ENCODE peak calls at places on chromosomes 11 and 22, in six cellular contexts. G is uterus, W is neural progenitor cell, L is cardiac muscle cell, F is progenitor cell of endocrine pancreas, N is endothelial cell. T is an unnamed sample.

GRCh38 chr11:14622241-14622954 is 21.2 kb upstream of the PDE3B start:
- DNase-seq in G (no peak), W (no peak), L (no peak), F (no peak), N (no peak), T (no peak)

GRCh38 chr11:19673924-19674390 is 38.7 kb upstream of the NAV2 start:
- DNase-seq in G (peak), W (peak), L (peak), F (no peak), N (no peak), T (no peak)

GRCh38 chr11:124879999-124880611 is 14.9 kb downstream of the ROBO3 start:
- DNase-seq in G (no peak), W (no peak), L (no peak), F (no peak), N (no peak), T (peak)

GRCh38 chr22:29997516-29997915 is 82.7 kb upstream of the HORMAD2 start:
- DNase-seq in G (no peak), W (no peak), L (no peak), F (no peak), N (no peak), T (no peak)

GRCh38 chr22:50221410-50222300 is 20.8 kb downstream of the SELENOO start:
- DNase-seq in G (no peak), W (no peak), L (no peak), F (no peak), N (no peak), T (no peak)

GRCh38 chr11:36328956-36329673 is 33.0 kb downstream of the PRR5L start:
- DNase-seq in G (no peak), W (no peak), L (no peak), F (no peak), N (no peak), T (no peak)

GRCh38 chr11:14094481-14095037 is 132.0 kb downstream of the SPON1 start:
- DNase-seq in G (no peak), W (no peak), L (no peak), F (no peak), N (no peak), T (no peak)

GRCh38 chr11:7540830-7541555 is 27.2 kb downstream of the PPFIBP2 start:
- DNase-seq in G (no peak), W (no peak), L (no peak), F (no peak), N (no peak), T (no peak)

GRCh38 chr22:31272522-31273446 is 19.5 kb downstream of the PIK3IP1 start:
- DNase-seq in G (peak), W (peak), L (peak), F (peak), N (peak), T (no peak)

GRCh38 chr11:64546600-64546999 is 44.4 kb upstream of the SLC22A12 start:
- DNase-seq in G (no peak), W (no peak), L (no peak), F (no peak), N (no peak), T (no peak)

GRCh38 chr11:102464037-102464436 is 11.5 kb upstream of the TMEM123 start:
- DNase-seq in G (no peak), W (no peak), L (no peak), F (no peak), N (no peak), T (no peak)

GRCh38 chr11:57311109-57311936 is 13.4 kb downstream of the TNKS1BP1 start:
- DNase-seq in G (peak), W (peak), L (peak), F (peak), N (peak), T (peak)

GRCh38 chr22:31290494-31291402 is 1.5 kb downstream of the PIK3IP1 start:
- DNase-seq in G (peak), W (peak), L (peak), F (peak), N (peak), T (peak)

GRCh38 chr22:46072981-46073682 is 77.2 kb upstream of the PPARA start:
- DNase-seq in G (peak), W (no peak), L (no peak), F (no peak), N (no peak), T (no peak)

GRCh38 chr11:74671520-74672196 is 59.6 kb downstream of the CHRDL2 start:
- DNase-seq in G (no peak), W (no peak), L (no peak), F (no peak), N (no peak), T (no peak)

GRCh38 chr11:66317322-66317765 is 500 bp upstream of the CD248 start:
- DNase-seq in G (peak), W (no peak), L (peak), F (no peak), N (no peak), T (no peak)

GRCh38 chr11:113667801-113668200 is 38.3 kb downstream of the TMPRSS5 start:
- DNase-seq in G (no peak), W (no peak), L (no peak), F (no peak), N (no peak), T (no peak)

GRCh38 chr11:70772950-70773349 is 374.6 kb downstream of the CTTN start:
- DNase-seq in G (no peak), W (peak), L (peak), F (no peak), N (no peak), T (no peak)

GRCh38 chr11:130051077-130051476 is 18.6 kb upstream of the APLP2 start:
- DNase-seq in G (no peak), W (no peak), L (no peak), F (no peak), N (no peak), T (no peak)

GRCh38 chr11:75447415-75447814 is 14.4 kb upstream of the KLHL35 start:
- DNase-seq in G (no peak), W (no peak), L (no peak), F (no peak), N (no peak), T (no peak)

GRCh38 chr11:44248109-44248508 is 61.8 kb downstream of the ALX4 start:
- DNase-seq in G (no peak), W (no peak), L (no peak), F (no peak), N (no peak), T (no peak)

GRCh38 chr22:39623603-39624500 is 53.3 kb downstream of the CACNA1I start:
- DNase-seq in G (no peak), W (peak), L (no peak), F (no peak), N (no peak), T (no peak)
- TF ChIP-seq CTCF in G (no peak), W (no peak), L (no peak), F (no peak), N (no peak), T (no peak)

GRCh38 chr11:73566422-73566821 is 31.5 kb downstream of the FAM168A start:
- DNase-seq in G (no peak), W (no peak), L (no peak), F (no peak), N (no peak), T (no peak)

GRCh38 chr11:73565804-73566203 is 32.1 kb downstream of the FAM168A start:
- DNase-seq in G (no peak), W (no peak), L (no peak), F (no peak), N (no peak), T (no peak)

GRCh38 chr11:73566977-73567755 is 30.7 kb downstream of the FAM168A start:
- DNase-seq in G (no peak), W (no peak), L (no peak), F (no peak), N (no peak), T (no peak)

GRCh38 chr11:73564903-73565302 is 33.0 kb downstream of the FAM168A start:
- DNase-seq in G (no peak), W (no peak), L (no peak), F (no peak), N (no peak), T (no peak)

GRCh38 chr11:73563539-73564200 is 34.2 kb downstream of the FAM168A start:
- DNase-seq in G (no peak), W (no peak), L (no peak), F (no peak), N (no peak), T (no peak)
- TF ChIP-seq CTCF in G (no peak), W (no peak), L (no peak), F (no peak), N (no peak), T (no peak)

GRCh38 chr22:19772673-19773469 is 12.3 kb downstream of the TBX1 start:
- DNase-seq in G (no peak), W (no peak), L (no peak), F (no peak), N (peak), T (no peak)
- TF ChIP-seq CTCF in G (no peak), W (no peak), L (no peak), F (no peak), N (no peak), T (no peak)

DNA sequence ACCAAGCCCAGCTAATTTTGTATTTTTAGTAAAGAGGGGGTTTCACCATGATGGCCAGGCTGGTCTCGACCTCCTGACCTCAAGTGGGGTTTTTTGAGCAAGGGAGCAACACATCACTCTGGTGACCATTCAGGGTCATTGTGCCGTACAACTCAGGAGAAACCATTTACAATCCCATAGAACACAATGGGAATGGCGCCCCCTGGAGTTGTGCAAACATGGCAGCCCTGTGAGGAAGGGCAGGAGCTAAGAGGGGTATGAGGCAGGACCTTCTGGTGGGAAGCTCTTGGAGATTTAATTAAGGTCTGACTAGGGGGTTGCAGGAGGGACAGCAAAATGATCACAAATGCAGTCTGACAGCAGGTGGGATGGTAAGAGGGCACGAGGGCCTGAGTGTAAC is 9.2 kb upstream of the CSF2RB start:
- DNase-seq in G (no peak), W (no peak), L (no peak), F (no peak), N (no peak), T (no peak)
- TF ChIP-seq CTCF in G (no peak), W (peak), L (peak), F (peak), N (no peak), T (no peak)

GRCh38 chr11:1389932-1390587 is at the start of gene BRSK2:
- DNase-seq in G (no peak), W (no peak), L (no peak), F (no peak), N (no peak), T (no peak)

GRCh38 chr11:1390603-1391164 is 950 bp downstream of the BRSK2 start:
- DNase-seq in G (no peak), W (peak), L (peak), F (peak), N (peak), T (no peak)

GRCh38 chr11:1387961-1388762 is 1.6 kb upstream of the BRSK2 start:
- DNase-seq in G (no peak), W (peak), L (peak), F (no peak), N (no peak), T (no peak)

GRCh38 chr11:1388763-1389102 is 1.0 kb upstream of the BRSK2 start:
- DNase-seq in G (no peak), W (peak), L (peak), F (no peak), N (no peak), T (no peak)

DNA sequence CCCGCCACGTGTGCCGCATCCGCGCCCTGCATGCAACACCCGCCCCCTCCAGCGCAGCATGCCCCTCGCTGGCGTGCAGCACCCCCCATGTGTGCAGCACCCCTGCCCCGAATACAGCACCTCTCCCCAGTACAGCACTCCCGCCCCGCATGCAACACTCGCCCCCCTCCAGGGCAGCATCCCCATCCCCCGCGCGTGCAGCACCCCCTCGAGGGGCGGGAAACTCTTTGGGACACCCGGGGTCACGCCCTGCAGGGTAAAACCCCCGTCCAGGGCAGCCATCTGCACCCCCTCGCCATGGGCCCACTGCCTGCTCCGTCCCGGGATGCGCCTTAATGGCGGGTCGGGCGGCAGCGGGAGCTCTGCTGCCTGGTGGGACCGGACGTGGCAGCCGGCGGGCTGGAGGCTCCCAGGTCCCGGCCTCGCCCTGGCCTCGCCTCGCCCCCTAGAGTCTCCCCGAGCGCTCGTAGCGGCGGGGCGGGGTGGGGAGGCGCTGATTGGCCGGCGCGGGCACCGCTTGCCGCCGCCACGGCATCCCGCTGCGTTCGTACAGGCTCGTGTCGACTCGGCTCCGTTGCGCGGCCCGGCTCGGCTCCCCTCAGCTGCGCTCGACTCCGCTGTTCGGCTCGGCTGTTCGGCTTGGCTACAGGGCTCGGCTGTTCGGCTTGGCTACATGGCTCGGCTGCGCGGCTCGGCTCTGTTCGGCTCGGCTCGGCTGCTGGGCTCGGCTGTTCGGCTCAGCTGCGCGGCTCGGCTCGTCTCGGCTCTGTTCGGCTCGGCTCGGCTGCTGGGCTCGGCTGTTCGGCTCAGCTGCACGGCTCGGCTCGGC is 417 bp upstream of the BRSK2 start:
- DNase-seq in G (peak), W (peak), L (peak), F (peak), N (peak), T (peak)
- TF ChIP-seq CTCF in G (peak), W (peak), L (peak), F (peak), N (no peak), T (no peak)

T was measured in omental fat pad.